ENCODE peak calls at places on chromosomes 3 and 15, in seven cellular contexts. J is cardiac fibroblast, T is right atrium auricular region, X is tibial artery, S is hepatocyte, K is fibroblast of pulmonary artery, A is spleen. B is an unnamed sample.

GRCh38 chr15:69298697-69299441 is at the start of gene PAQR5:
- DNase-seq in J (no peak), S (peak), K (no peak), X (no peak), T (no peak), A (no peak), B (peak)

GRCh38 chr3:52001443-52001974 is 5.8 kb upstream of the RPL29 start:
- DNase-seq in T (peak), S (peak), K (peak), A (peak), X (peak), J (peak), B (peak)

GRCh38 chr3:139302084-139302800 is 41.6 kb upstream of the MRPS22 start:
- DNase-seq in A (peak), K (peak), J (peak), T (peak), X (no peak), S (peak), B (no peak)

GRCh38 chr3:54932606-54933005 is 4.7 kb upstream of the LRTM1 start:
- DNase-seq in K (no peak), J (no peak), T (no peak), S (no peak), A (no peak), X (no peak), B (no peak)

GRCh38 chr3:133476971-133477375 is 77.1 kb downstream of the BFSP2 start:
- DNase-seq in T (no peak), K (no peak), S (peak), X (no peak), A (no peak), J (no peak), B (no peak)

GRCh38 chr15:65172531-65172930 is 12.6 kb downstream of the CLPX start:
- DNase-seq in X (no peak), T (no peak), A (no peak), K (no peak), J (no peak), S (no peak), B (no peak)

GRCh38 chr3:79651536-79652065 is 116.2 kb downstream of the ROBO1 start:
- DNase-seq in A (no peak), J (no peak), S (no peak), K (no peak), X (no peak), T (no peak), B (no peak)

GRCh38 chr15:80982205-80982604 is 7.4 kb downstream of the MESD start:
- DNase-seq in S (no peak), K (no peak), T (no peak), J (no peak), X (no peak), A (no peak), B (no peak)

GRCh38 chr3:122246214-122246613 is 62.7 kb downstream of the CASR start:
- DNase-seq in K (no peak), A (no peak), J (no peak), X (no peak), S (no peak), T (no peak), B (no peak)

GRCh38 chr3:133488785-133489367 is 84.6 kb upstream of the CDV3 start:
- DNase-seq in X (no peak), K (peak), T (no peak), J (peak), S (peak), A (no peak), B (no peak)

GRCh38 chr3:63896332-63897034 is 15.7 kb downstream of the SCAANT1 start:
- DNase-seq in S (no peak), X (no peak), K (no peak), A (no peak), T (no peak), J (no peak), B (no peak)

GRCh38 chr15:95176794-95177577 is 945.6 kb downstream of the MCTP2 start:
- DNase-seq in K (no peak), S (no peak), X (no peak), J (no peak), A (no peak), T (no peak), B (no peak)

GRCh38 chr15:89556413-89557262 is 18.6 kb upstream of the TICRR start:
- DNase-seq in J (peak), A (no peak), T (no peak), X (peak), K (peak), S (peak), B (no peak)

GRCh38 chr3:99472385-99472784 is 166.0 kb upstream of the COL8A1 start:
- DNase-seq in X (peak), S (no peak), J (peak), K (no peak), A (no peak), T (no peak), B (no peak)

GRCh38 chr3:142077155-142077858 is 72.0 kb downstream of the TFDP2 start:
- DNase-seq in X (no peak), J (no peak), A (no peak), K (no peak), T (no peak), S (no peak), B (no peak)

GRCh38 chr3:21314688-21315087 is 436.3 kb downstream of the ZNF385D start:
- DNase-seq in S (no peak), J (no peak), X (no peak), A (no peak), K (no peak), T (no peak), B (no peak)

GRCh38 chr15:90845201-90845949 is 23.0 kb upstream of the FURIN start:
- DNase-seq in A (peak), K (peak), S (peak), X (no peak), J (peak), T (no peak), B (no peak)

GRCh38 chr3:12798559-12799179 is 2.2 kb downstream of the CAND2 start:
- DNase-seq in K (no peak), J (no peak), T (no peak), S (no peak), A (peak), X (no peak), B (no peak)

GRCh38 chr3:106345353-106346027 is 476.7 kb upstream of the CBLB start:
- DNase-seq in K (peak), T (no peak), A (no peak), J (peak), S (peak), X (no peak), B (no peak)

GRCh38 chr3:164416491-164417222 is 661.6 kb downstream of the SI start:
- DNase-seq in A (no peak), S (no peak), K (no peak), X (no peak), T (no peak), J (peak), B (no peak)

GRCh38 chr3:36446230-36446629 is 65.9 kb downstream of the STAC start:
- DNase-seq in J (peak), A (no peak), S (no peak), X (no peak), K (no peak), T (no peak), B (no peak)

GRCh38 chr3:117708601-117709000 is 999.0 kb downstream of the TUSC7 start:
- DNase-seq in T (no peak), A (no peak), S (no peak), X (no peak), J (peak), K (no peak), B (no peak)

GRCh38 chr3:32401541-32402052 is 9.9 kb downstream of the CMTM7 start:
- DNase-seq in A (peak), J (peak), K (peak), S (peak), T (peak), X (peak), B (peak)

GRCh38 chr15:67043939-67044771 is 21.2 kb upstream of the SMAD3 start:
- DNase-seq in X (peak), T (no peak), A (no peak), J (peak), S (no peak), K (peak), B (no peak)

GRCh38 chr3:55910543-55910942 is 423.4 kb upstream of the WNT5A start:
- DNase-seq in J (peak), S (no peak), K (no peak), T (no peak), A (no peak), X (no peak), B (no peak)

GRCh38 chr3:76097588-76097975 is 312.2 kb upstream of the ZNF717 start:
- DNase-seq in S (no peak), X (no peak), A (no peak), T (no peak), K (peak), J (peak), B (no peak)

GRCh38 chr3:63975705-63976104 is 47.6 kb downstream of the PSMD6 start:
- DNase-seq in T (peak), S (no peak), K (peak), X (peak), J (peak), A (no peak), B (no peak)

GRCh38 chr15:81312790-81313543 is 11.0 kb downstream of the STARD5 start:
- DNase-seq in S (peak), K (peak), X (peak), J (peak), T (peak), A (peak), B (no peak)

GRCh38 chr15:22850055-22850454 is 11.6 kb downstream of the NIPA2 start:
- DNase-seq in J (peak), K (peak), X (no peak), S (no peak), T (no peak), A (no peak), B (no peak)

GRCh38 chr15:45120081-45120972 is 6.2 kb downstream of the DUOXA2 start:
- DNase-seq in X (no peak), S (no peak), J (no peak), A (peak), K (no peak), T (no peak), B (no peak)

GRCh38 chr3:187955076-187955952 is 198.6 kb upstream of the LPP start:
- DNase-seq in K (peak), T (peak), X (peak), J (peak), S (peak), A (no peak), B (no peak)

GRCh38 chr3:32577621-32578556 is 7.2 kb upstream of the DYNC1LI1 start:
- DNase-seq in X (no peak), A (no peak), K (peak), T (peak), S (no peak), J (peak), B (no peak)

GRCh38 chr3:58090351-58090750 is 82.1 kb downstream of the FLNB start:
- DNase-seq in J (peak), K (no peak), T (no peak), X (no peak), A (no peak), S (no peak), B (no peak)

GRCh38 chr15:60583194-60583593 is 104.3 kb upstream of the ICE2 start:
- DNase-seq in S (no peak), X (no peak), T (no peak), K (no peak), J (no peak), A (no peak), B (no peak)

GRCh38 chr3:65138531-65138930 is 450.7 kb upstream of the ADAMTS9 start:
- DNase-seq in J (no peak), K (no peak), A (no peak), X (no peak), T (no peak), S (no peak), B (no peak)

GRCh38 chr3:110576962-110577361 is 494.7 kb upstream of the NECTIN3 start:
- DNase-seq in T (no peak), S (peak), X (no peak), K (peak), J (peak), A (no peak), B (no peak)

GRCh38 chr3:172836390-172836997 is 86.0 kb downstream of the ECT2 start:
- DNase-seq in X (no peak), J (peak), T (no peak), S (peak), A (no peak), K (peak), B (no peak)
- TF ChIP-seq CTCF in X (peak), J (peak), T (peak), S (peak), A (peak), K (peak), B (no peak)

GRCh38 chr3:9226326-9226725 is 23.1 kb downstream of the SRGAP3 start:
- DNase-seq in J (peak), A (no peak), S (peak), K (peak), T (no peak), X (no peak), B (no peak)

GRCh38 chr3:9225268-9225667 is 24.2 kb downstream of the SRGAP3 start:
- DNase-seq in X (no peak), J (no peak), K (no peak), A (no peak), T (no peak), S (no peak), B (no peak)

GRCh38 chr3:9223683-9224082 is 25.8 kb downstream of the SRGAP3 start:
- DNase-seq in K (no peak), J (no peak), X (no peak), S (no peak), A (no peak), T (no peak), B (no peak)

GRCh38 chr3:9222956-9223639 is 26.3 kb downstream of the SRGAP3 start:
- DNase-seq in J (no peak), A (no peak), S (no peak), K (no peak), T (no peak), X (no peak), B (no peak)

GRCh38 chr3:9224490-9224889 is 25.0 kb downstream of the SRGAP3 start:
- DNase-seq in J (no peak), S (no peak), A (no peak), K (peak), X (no peak), T (no peak), B (no peak)
- TF ChIP-seq CTCF in J (no peak), S (no peak), A (no peak), K (no peak), X (no peak), T (no peak), B (no peak)

DNA sequence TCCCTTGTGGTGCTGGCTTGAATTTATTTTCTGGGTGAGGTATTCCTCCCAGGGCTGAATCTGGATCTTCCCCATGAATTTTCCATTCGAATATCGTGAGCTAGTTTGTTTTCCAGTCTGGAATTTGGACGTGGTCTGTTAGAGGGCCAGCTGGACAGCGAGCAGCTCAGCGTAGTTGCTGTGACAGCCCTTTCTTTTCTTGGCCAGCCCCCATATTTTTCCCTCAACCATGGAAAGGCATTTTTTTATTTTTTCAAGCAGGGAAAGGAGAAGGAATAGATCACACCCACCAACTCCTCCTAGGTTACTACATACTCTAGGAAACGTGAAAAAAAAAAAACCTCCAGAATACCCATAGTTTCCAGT is 152.0 kb downstream of the KLHL25 start:
- DNase-seq in A (no peak), K (peak), J (peak), T (peak), S (peak), X (peak), B (no peak)
- TF ChIP-seq CTCF in A (no peak), K (no peak), J (no peak), T (no peak), S (no peak), X (peak), B (no peak)

GRCh38 chr15:101692799-101693198 is 31.5 kb downstream of the TARS3 start:
- DNase-seq in S (no peak), A (no peak), J (no peak), X (no peak), K (no peak), T (no peak), B (no peak)

GRCh38 chr15:101698314-101698713 is 26.0 kb downstream of the TARS3 start:
- DNase-seq in K (no peak), T (no peak), X (no peak), J (no peak), S (no peak), A (no peak), B (no peak)

GRCh38 chr15:101697488-101697887 is 26.8 kb downstream of the TARS3 start:
- DNase-seq in S (no peak), K (no peak), J (no peak), X (no peak), T (no peak), A (no peak), B (no peak)

GRCh38 chr15:101689901-101690300 is 34.4 kb downstream of the TARS3 start:
- DNase-seq in K (peak), A (no peak), T (no peak), J (peak), X (no peak), S (no peak), B (no peak)

DNA sequence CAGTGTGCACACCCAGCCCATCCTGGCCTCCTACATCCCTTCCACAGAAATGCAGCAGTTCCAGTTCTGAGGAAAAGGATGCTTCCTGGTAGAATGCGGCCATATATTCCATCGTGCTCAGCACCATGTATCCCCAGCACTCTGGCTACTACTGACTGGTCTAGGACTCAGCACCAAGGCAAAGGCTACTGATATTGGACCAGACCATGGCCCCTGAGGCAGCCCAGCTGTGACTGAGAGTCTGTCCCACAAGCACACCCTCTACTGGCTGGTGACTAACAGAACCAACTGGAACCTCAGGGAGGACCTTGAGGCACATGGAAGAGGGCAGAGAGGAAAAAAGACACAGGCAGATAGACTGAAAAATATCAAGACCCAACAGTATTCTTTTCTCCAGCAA is 30.0 kb downstream of the TARS3 start:
- DNase-seq in K (no peak), T (no peak), J (peak), A (no peak), X (no peak), S (no peak), B (no peak)
- TF ChIP-seq CTCF in K (no peak), T (no peak), J (no peak), A (no peak), X (no peak), S (no peak), B (no peak)

DNA sequence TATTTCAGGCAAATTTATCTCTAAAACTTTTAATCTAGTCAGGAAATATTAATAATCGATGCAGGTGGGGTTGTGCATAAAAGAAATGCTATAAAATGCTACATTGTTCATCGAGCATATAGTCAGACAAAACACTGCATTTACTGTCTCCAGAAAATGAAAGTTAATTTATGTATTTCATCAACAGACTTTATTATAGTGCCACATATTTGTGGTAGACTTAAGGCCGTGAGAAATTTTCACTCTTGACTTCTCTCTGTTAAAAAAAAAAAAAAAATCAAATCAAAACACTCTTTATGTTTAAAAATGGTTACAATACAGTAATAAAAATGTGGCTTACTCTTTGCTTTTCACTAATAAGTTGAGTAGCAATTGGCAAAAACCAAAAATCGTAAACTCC is 67.4 kb downstream of the RBMS3 start:
- DNase-seq in K (no peak), S (no peak), T (no peak), J (no peak), A (no peak), X (no peak), B (no peak)
- TF ChIP-seq CTCF in K (no peak), S (no peak), T (no peak), J (no peak), A (no peak), X (no peak), B (no peak)

GRCh38 chr3:42655980-42656679 is 2.6 kb downstream of the ZBTB47 start:
- DNase-seq in K (peak), X (no peak), J (peak), S (peak), T (no peak), A (no peak), B (no peak)

GRCh38 chr3:42653303-42653559 is 266 bp upstream of the ZBTB47 start:
- DNase-seq in X (no peak), K (no peak), J (no peak), S (no peak), T (no peak), A (no peak), B (no peak)

GRCh38 chr3:42655331-42655888 is 1.9 kb downstream of the ZBTB47 start:
- DNase-seq in A (no peak), X (peak), S (no peak), K (no peak), J (no peak), T (no peak), B (no peak)

GRCh38 chr3:42653560-42654330 is at the start of gene ZBTB47:
- DNase-seq in S (peak), T (no peak), J (peak), X (peak), K (peak), A (peak), B (no peak)

GRCh38 chr3:42654331-42655201 is 1.1 kb downstream of the ZBTB47 start:
- DNase-seq in S (peak), A (peak), K (peak), J (peak), X (peak), T (no peak), B (no peak)
- TF ChIP-seq CTCF in S (peak), A (no peak), K (no peak), J (no peak), X (peak), T (no peak), B (no peak)

GRCh38 chr15:100732359-100733055 is 130.1 kb downstream of the ASB7 start:
- DNase-seq in S (no peak), A (no peak), T (no peak), X (no peak), J (peak), K (no peak), B (no peak)

GRCh38 chr15:100730129-100730528 is 127.7 kb downstream of the ASB7 start:
- DNase-seq in J (no peak), K (no peak), A (no peak), T (no peak), X (no peak), S (no peak), B (no peak)

GRCh38 chr15:100733088-100733487 is 130.7 kb downstream of the ASB7 start:
- DNase-seq in K (peak), S (peak), A (no peak), J (peak), T (peak), X (no peak), B (no peak)

GRCh38 chr15:100730655-100731240 is 128.4 kb downstream of the ASB7 start:
- DNase-seq in S (no peak), K (no peak), T (no peak), A (no peak), X (no peak), J (no peak), B (no peak)

GRCh38 chr15:100731259-100732156 is 129.1 kb downstream of the ASB7 start:
- DNase-seq in X (no peak), T (no peak), S (no peak), K (no peak), J (no peak), A (no peak), B (no peak)
- TF ChIP-seq CTCF in X (no peak), T (no peak), S (no peak), K (no peak), J (no peak), A (no peak), B (no peak)

DNA sequence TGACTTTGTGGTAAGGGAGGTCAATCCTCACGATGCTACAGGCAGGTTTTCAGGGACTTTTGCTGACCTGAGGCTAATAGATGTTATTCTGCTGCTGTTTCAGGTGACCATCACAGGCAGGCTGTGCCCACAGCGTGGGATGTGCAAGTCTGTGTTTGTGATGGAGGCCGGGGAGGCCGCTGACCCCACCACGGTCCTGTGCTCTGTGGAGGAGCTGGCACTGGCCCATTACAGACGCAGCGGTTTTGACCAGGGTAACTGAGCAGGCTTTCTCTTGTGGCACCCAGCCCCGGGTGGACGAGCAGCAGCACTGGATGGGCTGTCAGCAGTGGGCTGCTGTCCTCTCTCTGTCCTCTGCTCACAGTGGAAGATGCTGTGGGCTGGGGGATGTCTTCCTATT is 22.0 kb downstream of the FAN1 start:
- DNase-seq in J (no peak), S (no peak), A (no peak), T (no peak), K (no peak), X (no peak), B (no peak)
- TF ChIP-seq CTCF in J (no peak), S (no peak), A (no peak), T (no peak), K (no peak), X (no peak), B (no peak)